ENCODE peak calls at places on chromosome 17, in eight cellular contexts. A is glomerular endothelial cell; O is CD8-positive, alpha-beta memory T cell; G is activated effector memory CD4-positive, alpha-beta T cell treated with anti-CD3 and anti-CD28 coated beads, Interleukin-2, amount 50 U/mL, for 16 hours; Y is activated T-cell treated with anti-CD3 and anti-CD28 coated beads for 1 hour; R is substantia nigra; U is NCI-H1092; D is stimulated activated CD8-positive, alpha-beta memory T cell treated with anti-CD3 and anti-CD28 coated beads, Interleukin-7, amount 100 ng/mL, for 1 hour. S is an unnamed sample.

GRCh38 chr17:6381526-6382135 is 53.3 kb downstream of the AIPL1 start:
- DNase-seq in G (no peak), A (no peak), R (no peak), U (no peak), D (no peak), Y (no peak), O (no peak), S (no peak)

GRCh38 chr17:78227455-78227916 is 3.9 kb upstream of the TMEM235 start:
- DNase-seq in D (no peak), Y (no peak), G (no peak), R (peak; percentile 63), A (no peak), O (no peak), U (no peak), S (no peak)

GRCh38 chr17:7982666-7983065 is 19.7 kb upstream of the GUCY2D start:
- DNase-seq in D (no peak), G (no peak), Y (no peak), R (no peak), O (no peak), A (no peak), U (no peak), S (no peak)

GRCh38 chr17:42079541-42079940 is 18.7 kb downstream of the ZNF385C start:
- DNase-seq in O (no peak), Y (no peak), R (no peak), A (no peak), D (no peak), G (no peak), U (no peak), S (no peak)

GRCh38 chr17:7842950-7843535 is 9.0 kb downstream of the KDM6B start:
- DNase-seq in O (peak; percentile 50), G (peak; percentile 88), Y (peak; percentile 49), U (no peak), D (no peak), R (peak; percentile 64), A (no peak), S (no peak)

GRCh38 chr17:20302191-20302917 is 165.0 kb downstream of the LGALS9B start:
- DNase-seq in Y (no peak), R (no peak), D (no peak), O (no peak), A (no peak), G (no peak), U (peak; percentile 2), S (no peak)

GRCh38 chr17:31494259-31495048 is 103.0 kb downstream of the RAB11FIP4 start:
- DNase-seq in A (no peak), G (peak; percentile 85), Y (peak; percentile 49), D (peak; percentile 45), O (peak; percentile 54), U (no peak), R (no peak), S (no peak)

GRCh38 chr17:76529643-76530488 is 7.6 kb downstream of the CYGB start:
- DNase-seq in R (peak; percentile 52), U (no peak), A (no peak), D (no peak), G (no peak), O (no peak), Y (no peak), S (no peak)

GRCh38 chr17:57506253-57506911 is 238.7 kb downstream of the CCDC182 start:
- DNase-seq in A (no peak), O (no peak), D (no peak), Y (no peak), U (peak; percentile 29), R (no peak), G (no peak), S (no peak)

S was measured in dorsolateral prefrontal cortex.